ENCODE peak calls at places on chromosomes 12 and 14, in six cellular contexts. R is ovary, O is GM12865, V is RWPE1, D is lung, W is PC-9. S is an unnamed sample.

GRCh38 chr14:55585854-55586253 is 5.8 kb downstream of the KTN1 start:
- DNase-seq in V (no peak), D (no peak), O (no peak), R (no peak), W (no peak), S (peak)

GRCh38 chr12:21221072-21221471 is 90.1 kb downstream of the SLCO1B1 start:
- DNase-seq in W (no peak), V (no peak), D (no peak), R (no peak), O (no peak), S (no peak)

GRCh38 chr12:48019639-48020265 is 15.5 kb upstream of the COL2A1 start:
- DNase-seq in D (no peak), V (no peak), O (no peak), R (no peak), W (no peak), S (no peak)

GRCh38 chr12:57549909-57550627 is at the start of gene KIF5A:
- DNase-seq in R (no peak), O (peak), D (no peak), W (no peak), V (peak), S (no peak)

GRCh38 chr12:104788848-104789271 is 169.2 kb downstream of the SLC41A2 start:
- DNase-seq in W (no peak), R (no peak), D (no peak), O (no peak), V (no peak), S (no peak)

GRCh38 chr12:12791756-12792346 is 6.4 kb downstream of the APOLD1 start:
- DNase-seq in W (no peak), O (no peak), V (no peak), D (no peak), R (peak), S (no peak)

GRCh38 chr12:24562761-24563392 is 386.0 kb downstream of the BCAT1 start:
- DNase-seq in D (no peak), R (peak), W (no peak), V (no peak), O (no peak), S (peak)

GRCh38 chr12:48216785-48217184 is 13.7 kb upstream of the OR10AD1 start:
- DNase-seq in V (no peak), R (no peak), O (no peak), D (peak), W (no peak), S (no peak)

GRCh38 chr14:87896393-87897380 is 96.3 kb downstream of the GALC start:
- DNase-seq in D (no peak), O (peak), R (no peak), W (no peak), V (peak), S (peak)

GRCh38 chr12:49893753-49894752 is 9.6 kb downstream of the FAIM2 start:
- DNase-seq in W (peak), V (peak), R (no peak), O (no peak), D (no peak), S (peak)

GRCh38 chr12:49091056-49091835 is 3.4 kb downstream of the DHH start:
- DNase-seq in O (no peak), V (no peak), D (no peak), W (no peak), R (no peak), S (no peak)

GRCh38 chr14:23428686-23429495 is 6.6 kb downstream of the MYH7 start:
- DNase-seq in R (no peak), D (no peak), O (no peak), W (no peak), V (no peak), S (no peak)

GRCh38 chr12:59403259-59403932 is 192.4 kb upstream of the SLC16A7 start:
- DNase-seq in W (peak), V (peak), D (peak), O (peak), R (peak), S (peak)

GRCh38 chr14:93160353-93160801 is 24.3 kb downstream of the MOAP1 start:
- DNase-seq in D (no peak), W (no peak), R (no peak), O (peak), V (peak), S (peak)

GRCh38 chr12:9651265-9651729 is 18.2 kb upstream of the CLEC2D start:
- DNase-seq in R (no peak), O (peak), W (no peak), D (no peak), V (no peak), S (peak)

GRCh38 chr12:9649532-9649940 is 20.0 kb upstream of the CLEC2D start:
- DNase-seq in D (no peak), R (no peak), W (peak), O (peak), V (no peak), S (peak)

GRCh38 chr12:9646794-9647622 is 22.5 kb upstream of the CLEC2D start:
- DNase-seq in W (no peak), R (no peak), D (no peak), V (no peak), O (peak), S (peak)

GRCh38 chr12:9648701-9649531 is 20.6 kb upstream of the CLEC2D start:
- DNase-seq in O (peak), V (no peak), R (no peak), D (no peak), W (no peak), S (no peak)

GRCh38 chr12:9647825-9648700 is 21.4 kb upstream of the CLEC2D start:
- DNase-seq in O (peak), D (peak), V (peak), R (peak), W (peak), S (peak)
- TF ChIP-seq CTCF in O (no peak), D (no peak), V (no peak), R (no peak), W (peak), S (no peak)

DNA sequence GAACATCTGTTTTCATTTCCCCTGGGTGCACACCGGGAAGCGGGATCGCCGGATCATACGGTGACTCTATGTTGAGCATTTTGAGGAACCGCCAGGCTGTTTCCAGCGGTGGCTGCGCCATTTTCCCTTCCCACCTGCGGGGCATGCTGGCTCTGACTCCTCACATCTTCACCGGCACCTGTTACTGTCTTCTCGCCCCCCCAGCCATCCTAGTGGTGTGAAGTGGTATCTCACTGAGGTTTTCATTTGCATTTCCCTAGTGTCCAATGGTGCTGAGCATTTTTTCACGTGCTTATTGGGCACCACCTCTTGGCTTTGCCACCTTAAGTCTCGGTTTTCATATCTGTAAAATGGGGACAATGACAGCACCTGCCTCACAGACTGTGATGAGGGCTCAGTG is 44.1 kb upstream of the EML1 start:
- DNase-seq in D (no peak), O (no peak), R (no peak), V (no peak), W (no peak), S (no peak)
- TF ChIP-seq CTCF in D (no peak), O (no peak), R (no peak), V (no peak), W (peak), S (peak)

DNA sequence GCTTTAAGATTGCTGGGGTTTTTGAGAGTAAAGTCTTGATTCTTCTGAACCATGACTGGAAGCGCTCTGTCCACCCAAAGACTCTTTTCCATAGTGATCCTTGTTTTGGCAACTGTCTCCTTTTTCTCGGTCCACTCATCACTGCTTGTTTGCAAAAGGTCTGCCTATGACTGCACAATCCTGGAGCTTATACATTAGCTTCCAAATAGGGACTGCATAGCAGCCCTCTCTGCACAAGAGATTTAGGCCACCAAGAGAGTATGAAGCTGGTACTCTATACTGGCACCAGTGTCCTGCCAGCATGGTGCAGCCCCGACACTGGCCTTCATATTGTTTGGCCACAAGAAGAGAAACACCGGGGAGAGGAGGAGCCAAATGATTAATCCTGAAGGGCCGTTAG is 99.1 kb downstream of the AKAP6 start:
- DNase-seq in D (no peak), W (no peak), R (no peak), O (no peak), V (no peak), S (no peak)
- TF ChIP-seq CTCF in D (no peak), W (no peak), R (no peak), O (no peak), V (no peak), S (no peak)

GRCh38 chr12:2364566-2365165 is 311.9 kb downstream of the CACNA1C start:
- DNase-seq in R (no peak), D (no peak), O (no peak), W (no peak), V (no peak), S (no peak)
- TF ChIP-seq CTCF in R (no peak), D (no peak), O (no peak), W (no peak), V (no peak), S (no peak)

GRCh38 chr12:64625243-64626077 is 15.2 kb downstream of the RASSF3 start:
- DNase-seq in O (peak), R (peak), W (peak), V (peak), D (peak), S (peak)
- TF ChIP-seq CTCF in O (no peak), R (no peak), W (no peak), V (no peak), D (no peak), S (no peak)

GRCh38 chr12:119678459-119678858 is 10.5 kb downstream of the PRKAB1 start:
- DNase-seq in V (no peak), D (no peak), W (no peak), R (no peak), O (no peak), S (no peak)

GRCh38 chr12:119674560-119674959 is 6.6 kb downstream of the PRKAB1 start:
- DNase-seq in W (peak), D (no peak), O (no peak), V (no peak), R (no peak), S (no peak)

GRCh38 chr12:119676022-119676421 is 8.1 kb downstream of the PRKAB1 start:
- DNase-seq in R (no peak), D (no peak), O (no peak), W (no peak), V (no peak), S (no peak)

GRCh38 chr12:119679081-119679480 is 11.1 kb downstream of the PRKAB1 start:
- DNase-seq in O (no peak), W (no peak), R (no peak), V (no peak), D (no peak), S (no peak)

GRCh38 chr12:119676573-119676972 is 8.6 kb downstream of the PRKAB1 start:
- DNase-seq in O (no peak), R (no peak), D (no peak), V (no peak), W (no peak), S (no peak)
- TF ChIP-seq CTCF in O (no peak), R (no peak), D (no peak), V (no peak), W (no peak), S (no peak)